ENCODE peak calls at places on chromosomes 16 and 17, in ten cellular contexts. W is left ventricle myocardium inferior; Y is coronary artery; L is cardiac fibroblast; K is transverse colon; J is naive thymus-derived CD4-positive, alpha-beta T cell; Z is thyroid gland; I is sigmoid colon; U is fibroblast of lung; B is HCT116. E is an unnamed sample.

GRCh38 chr16:17252064-17252463 is 218.7 kb downstream of the XYLT1 start:
- DNase-seq in W (no peak), Y (no peak), L (no peak), K (no peak), J (no peak), Z (no peak), I (no peak), U (peak), B (no peak), E (no peak)

GRCh38 chr17:42055003-42055402 is 4.6 kb upstream of the C17orf113 start:
- DNase-seq in W (no peak), Y (no peak), L (no peak), K (no peak), J (no peak), Z (no peak), I (no peak), U (no peak), B (no peak), E (no peak)

GRCh38 chr17:10278218-10278617 is 79.8 kb upstream of the GAS7 start:
- DNase-seq in W (no peak), Y (no peak), L (no peak), K (no peak), J (no peak), Z (no peak), I (no peak), U (no peak), B (no peak), E (no peak)

GRCh38 chr16:588639-588888 is 1.3 kb upstream of the RAB40C start:
- DNase-seq in W (no peak), Y (peak), L (peak), K (peak), J (peak), Z (peak), I (no peak), U (peak), B (no peak), E (peak)

GRCh38 chr17:44608732-44609435 is 47.4 kb upstream of the MEIOC start:
- DNase-seq in W (no peak), Y (no peak), L (no peak), K (no peak), J (no peak), Z (no peak), I (no peak), U (no peak), B (no peak), E (no peak)

GRCh38 chr17:49572806-49573420 is 2.8 kb upstream of the NXPH3 start:
- DNase-seq in W (no peak), Y (peak), L (no peak), K (no peak), J (no peak), Z (no peak), I (no peak), U (no peak), B (no peak), E (no peak)

GRCh38 chr16:2276501-2277195 is 8.7 kb upstream of the RNPS1 start:
- DNase-seq in W (no peak), Y (no peak), L (no peak), K (no peak), J (no peak), Z (no peak), I (no peak), U (no peak), B (no peak), E (no peak)

GRCh38 chr17:50267074-50267841 is 7.0 kb upstream of the TMEM92 start:
- DNase-seq in W (no peak), Y (peak), L (peak), K (peak), J (no peak), Z (no peak), I (peak), U (no peak), B (no peak), E (peak)

GRCh38 chr16:90057738-90058173 is 19.4 kb downstream of the PRDM7 start:
- DNase-seq in W (no peak), Y (no peak), L (peak), K (no peak), J (no peak), Z (no peak), I (no peak), U (peak), B (peak), E (no peak)

GRCh38 chr17:75764417-75764710 is 628 bp downstream of the GALK1 start:
- DNase-seq in W (no peak), Y (peak), L (no peak), K (no peak), J (no peak), Z (no peak), I (no peak), U (no peak), B (no peak), E (no peak)

GRCh38 chr16:57082664-57083063 is 9.7 kb upstream of the CPNE2 start:
- DNase-seq in W (no peak), Y (no peak), L (no peak), K (no peak), J (no peak), Z (no peak), I (no peak), U (no peak), B (no peak), E (no peak)

GRCh38 chr17:9902116-9902515 is 3.0 kb downstream of the RCVRN start:
- DNase-seq in W (no peak), Y (no peak), L (no peak), K (no peak), J (no peak), Z (no peak), I (no peak), U (no peak), B (no peak), E (no peak)

GRCh38 chr17:40953876-40954275 is 12.9 kb downstream of the KRT39 start:
- DNase-seq in W (no peak), Y (no peak), L (peak), K (no peak), J (no peak), Z (no peak), I (no peak), U (peak), B (peak), E (no peak)

GRCh38 chr17:76034433-76035185 is 7.5 kb upstream of the EVPL start:
- DNase-seq in W (no peak), Y (no peak), L (no peak), K (no peak), J (no peak), Z (no peak), I (no peak), U (no peak), B (no peak), E (no peak)

GRCh38 chr17:15432807-15433547 is 34.4 kb downstream of the CDRT4 start:
- DNase-seq in W (no peak), Y (no peak), L (peak), K (no peak), J (no peak), Z (no peak), I (no peak), U (peak), B (no peak), E (no peak)

GRCh38 chr16:27515874-27516353 is 33.8 kb downstream of the GTF3C1 start:
- DNase-seq in W (no peak), Y (no peak), L (peak), K (no peak), J (peak), Z (peak), I (no peak), U (no peak), B (peak), E (no peak)

GRCh38 chr16:87560428-87561199 is 41.7 kb upstream of the JPH3 start:
- DNase-seq in W (peak), Y (no peak), L (peak), K (peak), J (no peak), Z (no peak), I (no peak), U (no peak), B (peak), E (peak)

DNA sequence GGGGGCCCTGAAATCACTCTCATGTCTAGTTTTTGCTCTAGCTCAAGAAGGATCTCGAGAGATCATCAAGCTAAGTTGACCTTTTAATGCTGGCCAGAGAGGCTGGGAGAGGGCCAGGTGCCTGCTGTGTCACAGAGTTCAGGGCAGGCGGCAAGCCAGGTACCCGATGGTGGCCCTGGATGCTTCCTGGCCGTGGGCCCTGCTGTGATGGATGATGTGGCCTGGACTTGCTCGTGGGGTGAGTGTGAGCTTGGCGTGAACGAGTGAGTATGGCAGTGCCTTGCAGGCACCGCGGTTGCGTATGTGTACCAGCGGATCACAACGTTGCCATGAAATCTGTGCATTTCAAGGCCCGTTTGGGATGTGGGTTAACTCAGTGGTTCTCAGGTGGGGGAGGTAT is 7.4 kb downstream of the IRF8 start:
- DNase-seq in W (no peak), Y (no peak), L (no peak), K (no peak), J (no peak), Z (no peak), I (peak), U (no peak), B (no peak), E (no peak)
- H3K4me3 ChIP-seq in W (no peak), Y (no peak), L (no peak), K (no peak), J (no peak), Z (no peak), I (no peak), U (no peak), B (no peak), E (no peak)

GRCh38 chr17:1711804-1712203 is 1.6 kb upstream of the TLCD2 start:
- DNase-seq in W (no peak), Y (no peak), L (no peak), K (no peak), J (no peak), Z (no peak), I (no peak), U (no peak), B (no peak), E (no peak)

GRCh38 chr17:1710807-1711553 is 803 bp upstream of the TLCD2 start:
- DNase-seq in W (no peak), Y (no peak), L (peak), K (no peak), J (peak), Z (peak), I (no peak), U (peak), B (no peak), E (no peak)

GRCh38 chr17:1707107-1707506 is 3.1 kb downstream of the TLCD2 start:
- DNase-seq in W (no peak), Y (no peak), L (no peak), K (no peak), J (no peak), Z (no peak), I (no peak), U (no peak), B (no peak), E (no peak)

GRCh38 chr17:1709971-1710806 is at the start of gene TLCD2:
- DNase-seq in W (peak), Y (peak), L (peak), K (peak), J (no peak), Z (peak), I (peak), U (peak), B (peak), E (peak)

GRCh38 chr17:1709403-1709891 is 730 bp downstream of the TLCD2 start:
- DNase-seq in W (no peak), Y (no peak), L (no peak), K (no peak), J (no peak), Z (no peak), I (no peak), U (peak), B (no peak), E (no peak)
- H3K4me3 ChIP-seq in W (peak), Y (peak), L (peak), K (peak), J (no peak), Z (peak), I (peak), U (peak), B (peak), E (peak)

GRCh38 chr16:30397776-30398659 is 2.8 kb downstream of the ZNF48 start:
- DNase-seq in W (no peak), Y (no peak), L (no peak), K (no peak), J (no peak), Z (no peak), I (no peak), U (no peak), B (no peak), E (peak)

GRCh38 chr16:30397056-30397455 is 1.8 kb downstream of the ZNF48 start:
- DNase-seq in W (no peak), Y (no peak), L (no peak), K (no peak), J (no peak), Z (no peak), I (no peak), U (no peak), B (no peak), E (no peak)

GRCh38 chr16:30395992-30396560 is 856 bp downstream of the ZNF48 start:
- DNase-seq in W (no peak), Y (no peak), L (peak), K (no peak), J (no peak), Z (no peak), I (no peak), U (no peak), B (no peak), E (no peak)

GRCh38 chr16:30399435-30400186 is 4.4 kb downstream of the ZNF48 start:
- DNase-seq in W (no peak), Y (no peak), L (no peak), K (no peak), J (no peak), Z (no peak), I (no peak), U (no peak), B (no peak), E (no peak)

GRCh38 chr16:30398660-30399434 is 3.6 kb downstream of the ZNF48 start:
- DNase-seq in W (no peak), Y (no peak), L (no peak), K (no peak), J (no peak), Z (no peak), I (no peak), U (no peak), B (no peak), E (no peak)
- H3K4me3 ChIP-seq in W (no peak), Y (no peak), L (no peak), K (no peak), J (no peak), Z (no peak), I (no peak), U (no peak), B (no peak), E (no peak)

GRCh38 chr16:58236231-58236690 is 38.4 kb upstream of the CSNK2A2 start:
- DNase-seq in W (peak), Y (no peak), L (peak), K (peak), J (peak), Z (peak), I (peak), U (peak), B (peak), E (peak)
- H3K4me3 ChIP-seq in W (peak), Y (peak), L (peak), K (peak), J (peak), Z (peak), I (peak), U (peak), B (peak), E (no peak)

GRCh38 chr17:28335201-28335958 is at the start of the genes IFT20 and TNFAIP1:
- DNase-seq in W (peak), Y (peak), L (peak), K (peak), J (peak), Z (peak), I (peak), U (peak), B (peak), E (peak)

GRCh38 chr17:28334666-28335200 is 539 bp downstream of the IFT20 start:
- DNase-seq in W (no peak), Y (no peak), L (no peak), K (no peak), J (no peak), Z (no peak), I (peak), U (no peak), B (no peak), E (no peak)

GRCh38 chr17:28335959-28336871 is 654 bp downstream of the TNFAIP1 start:
- DNase-seq in W (peak), Y (no peak), L (peak), K (peak), J (no peak), Z (peak), I (peak), U (peak), B (peak), E (peak)

GRCh38 chr17:28333083-28333746 is 2.1 kb downstream of the IFT20 start:
- DNase-seq in W (no peak), Y (peak), L (peak), K (peak), J (no peak), Z (no peak), I (peak), U (no peak), B (no peak), E (no peak)

DNA sequence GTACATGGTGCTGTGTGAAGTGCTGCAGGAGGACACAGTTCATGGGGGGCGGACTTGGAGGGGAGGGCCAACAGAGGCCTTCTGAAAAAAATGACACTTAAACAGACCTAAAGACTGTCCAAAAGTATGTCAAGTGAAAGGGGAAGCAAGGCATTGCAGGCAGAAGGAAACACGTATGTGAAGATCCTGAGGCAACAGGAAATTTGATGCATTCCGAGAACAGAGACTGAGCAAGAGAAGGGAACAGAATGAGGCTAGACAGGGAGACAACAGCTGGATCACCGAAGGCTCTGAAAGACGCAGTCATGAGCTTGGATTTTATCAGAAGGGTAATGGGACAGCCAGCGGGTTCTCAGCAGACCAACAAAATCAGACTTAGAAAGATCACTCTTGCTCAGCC is 1.1 kb downstream of the IFT20 start:
- DNase-seq in W (no peak), Y (no peak), L (peak), K (no peak), J (no peak), Z (no peak), I (peak), U (no peak), B (no peak), E (no peak)
- H3K4me3 ChIP-seq in W (peak), Y (peak), L (peak), K (peak), J (peak), Z (peak), I (peak), U (peak), B (peak), E (peak)

DNA sequence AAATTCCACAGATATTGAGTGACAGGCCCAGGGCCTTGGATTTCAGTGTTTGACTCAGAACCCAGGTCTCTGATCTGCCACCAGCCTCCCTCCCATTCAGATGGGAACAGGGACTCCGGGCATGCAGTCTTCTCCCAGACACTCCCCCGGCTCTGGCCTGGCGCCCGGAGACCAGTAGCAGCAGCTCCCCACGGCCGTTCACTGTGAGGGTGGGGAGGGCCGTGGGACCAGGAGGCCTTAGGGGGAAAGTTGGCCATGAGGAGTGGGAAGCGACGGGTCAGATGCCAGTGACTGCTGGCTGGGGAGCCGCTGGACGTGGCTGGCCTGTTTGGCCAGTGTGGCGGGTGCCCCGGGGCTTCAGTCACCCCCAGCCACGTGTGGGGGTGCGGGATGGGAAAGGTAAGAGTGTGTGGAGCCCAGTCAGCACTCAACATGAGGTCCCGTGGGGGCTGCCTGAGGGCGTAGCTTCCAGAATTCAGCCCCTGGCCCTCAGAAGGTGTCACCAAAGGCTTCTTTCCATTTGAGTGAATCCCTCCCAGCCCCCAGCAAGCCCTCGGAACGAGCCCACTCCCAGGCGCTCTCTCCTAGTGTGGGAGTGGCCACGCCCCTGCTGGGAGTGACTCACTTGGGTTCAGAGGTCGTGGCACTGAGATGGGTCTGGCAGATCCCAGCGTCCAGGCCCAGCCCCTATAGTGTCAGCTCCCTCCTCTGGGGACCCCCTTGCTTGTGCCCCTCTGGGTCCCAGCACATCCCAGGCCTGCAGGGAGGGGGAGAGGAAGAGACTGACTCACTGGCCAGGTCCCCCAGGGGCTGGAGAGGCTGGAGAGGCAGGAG is 309.4 kb downstream of the SEC14L1 start:
- DNase-seq in W (peak), Y (no peak), L (peak), K (peak), J (no peak), Z (peak), I (peak), U (peak), B (no peak), E (peak)
- H3K4me3 ChIP-seq in W (peak), Y (peak), L (peak), K (peak), J (peak), Z (no peak), I (peak), U (peak), B (no peak), E (peak)

DNA sequence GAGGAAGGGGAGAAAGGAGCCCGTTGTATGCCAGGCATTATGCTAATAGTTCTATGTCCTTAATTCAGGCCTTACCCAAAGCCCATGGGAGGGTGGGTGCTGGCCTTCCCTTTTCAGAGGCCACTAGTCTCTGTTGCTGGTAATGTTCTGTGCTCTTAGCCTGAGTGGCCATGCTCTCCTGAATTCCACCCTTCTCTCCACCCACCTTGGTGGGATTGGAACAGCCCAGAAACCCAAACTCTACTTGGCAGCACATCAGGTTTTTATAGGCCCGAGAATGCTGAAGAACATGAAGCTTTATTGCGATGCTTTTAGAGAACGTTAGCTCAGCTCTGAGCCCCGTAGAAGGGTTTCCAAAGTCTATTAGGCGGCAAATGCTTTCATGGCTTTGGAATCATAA is 209.2 kb downstream of the MSI2 start:
- DNase-seq in W (no peak), Y (no peak), L (no peak), K (no peak), J (no peak), Z (peak), I (no peak), U (peak), B (no peak), E (no peak)
- H3K4me3 ChIP-seq in W (no peak), Y (no peak), L (no peak), K (no peak), J (no peak), Z (no peak), I (no peak), U (no peak), B (no peak), E (no peak)